ENCODE peak calls at places on chromosomes 3 and 15, in five cellular contexts. One of them, this sample, is unnamed.
A peak's percentile ranks its signal among the peaks of the same experiment; 100 is the strongest.

GRCh38 chr3:188489639-188490405 is 335.9 kb downstream of the LPP start:
- ATAC-seq in effector memory CD8-positive, alpha-beta T cell: no peak
- ATAC-seq in activated CD8-positive, alpha-beta memory T cell treated with anti-CD3 and anti-CD28 coated beads, Interleukin-2, amount 10 ng/mL, durations not matched to agents 7 days and 5 days: no peak
- ATAC-seq in RWPE2: peak; percentile 66
- ATAC-seq in right lobe of liver: no peak
- ATAC-seq in this sample: peak; percentile 41

GRCh38 chr3:58528629-58529028 is 8.4 kb downstream of the ACOX2 start:
- ATAC-seq in RWPE2: peak; percentile 52
- ATAC-seq in effector memory CD8-positive, alpha-beta T cell: no peak
- ATAC-seq in right lobe of liver: peak; percentile 34
- ATAC-seq in activated CD8-positive, alpha-beta memory T cell treated with anti-CD3 and anti-CD28 coated beads, Interleukin-2, amount 10 ng/mL, durations not matched to agents 7 days and 5 days: no peak
- ATAC-seq in this sample: no peak

GRCh38 chr15:70154440-70155347 is 57.0 kb upstream of the TLE3 start:
- ATAC-seq in activated CD8-positive, alpha-beta memory T cell treated with anti-CD3 and anti-CD28 coated beads, Interleukin-2, amount 10 ng/mL, durations not matched to agents 7 days and 5 days: no peak
- ATAC-seq in RWPE2: no peak
- ATAC-seq in right lobe of liver: peak; percentile 52
- ATAC-seq in effector memory CD8-positive, alpha-beta T cell: no peak
- ATAC-seq in this sample: no peak

GRCh38 chr3:55615039-55615693 is 128.1 kb upstream of the WNT5A start:
- ATAC-seq in effector memory CD8-positive, alpha-beta T cell: no peak
- ATAC-seq in right lobe of liver: no peak
- ATAC-seq in RWPE2: no peak
- ATAC-seq in activated CD8-positive, alpha-beta memory T cell treated with anti-CD3 and anti-CD28 coated beads, Interleukin-2, amount 10 ng/mL, durations not matched to agents 7 days and 5 days: no peak
- ATAC-seq in this sample: no peak

GRCh38 chr3:16888785-16889607 is 4.2 kb downstream of the PLCL2 start:
- ATAC-seq in RWPE2: no peak
- ATAC-seq in activated CD8-positive, alpha-beta memory T cell treated with anti-CD3 and anti-CD28 coated beads, Interleukin-2, amount 10 ng/mL, durations not matched to agents 7 days and 5 days: peak; percentile 30
- ATAC-seq in effector memory CD8-positive, alpha-beta T cell: peak; percentile 39
- ATAC-seq in right lobe of liver: no peak
- ATAC-seq in this sample: no peak

GRCh38 chr3:28050120-28050519 is 191.3 kb upstream of the CMC1 start:
- ATAC-seq in RWPE2: no peak
- ATAC-seq in effector memory CD8-positive, alpha-beta T cell: peak; percentile 34
- ATAC-seq in activated CD8-positive, alpha-beta memory T cell treated with anti-CD3 and anti-CD28 coated beads, Interleukin-2, amount 10 ng/mL, durations not matched to agents 7 days and 5 days: peak; percentile 39
- ATAC-seq in right lobe of liver: no peak
- ATAC-seq in this sample: no peak

GRCh38 chr15:68055224-68055705 is 1.1 kb downstream of the PIAS1 start:
- ATAC-seq in RWPE2: peak; percentile 23
- ATAC-seq in activated CD8-positive, alpha-beta memory T cell treated with anti-CD3 and anti-CD28 coated beads, Interleukin-2, amount 10 ng/mL, durations not matched to agents 7 days and 5 days: peak; percentile 24
- ATAC-seq in right lobe of liver: peak; percentile 30
- ATAC-seq in effector memory CD8-positive, alpha-beta T cell: peak; percentile 57
- ATAC-seq in this sample: no peak

GRCh38 chr3:144810150-144810549 is 838.5 kb downstream of the DIPK2A start:
- ATAC-seq in RWPE2: no peak
- ATAC-seq in right lobe of liver: no peak
- ATAC-seq in effector memory CD8-positive, alpha-beta T cell: no peak
- ATAC-seq in activated CD8-positive, alpha-beta memory T cell treated with anti-CD3 and anti-CD28 coated beads, Interleukin-2, amount 10 ng/mL, durations not matched to agents 7 days and 5 days: no peak
- ATAC-seq in this sample: no peak

GRCh38 chr3:177753498-177754155 is 556.3 kb upstream of the TBL1XR1 start:
- ATAC-seq in right lobe of liver: peak; percentile 82
- ATAC-seq in RWPE2: no peak
- ATAC-seq in activated CD8-positive, alpha-beta memory T cell treated with anti-CD3 and anti-CD28 coated beads, Interleukin-2, amount 10 ng/mL, durations not matched to agents 7 days and 5 days: no peak
- ATAC-seq in effector memory CD8-positive, alpha-beta T cell: no peak
- ATAC-seq in this sample: no peak

GRCh38 chr3:54213910-54214309 is 91.6 kb downstream of the CACNA2D3 start:
- ATAC-seq in right lobe of liver: no peak
- ATAC-seq in activated CD8-positive, alpha-beta memory T cell treated with anti-CD3 and anti-CD28 coated beads, Interleukin-2, amount 10 ng/mL, durations not matched to agents 7 days and 5 days: no peak
- ATAC-seq in RWPE2: peak; percentile 88
- ATAC-seq in effector memory CD8-positive, alpha-beta T cell: no peak
- ATAC-seq in this sample: no peak

GRCh38 chr3:120368172-120368571 is 19.0 kb upstream of the LRRC58 start:
- ATAC-seq in effector memory CD8-positive, alpha-beta T cell: no peak
- ATAC-seq in RWPE2: no peak
- ATAC-seq in right lobe of liver: no peak
- ATAC-seq in activated CD8-positive, alpha-beta memory T cell treated with anti-CD3 and anti-CD28 coated beads, Interleukin-2, amount 10 ng/mL, durations not matched to agents 7 days and 5 days: no peak
- ATAC-seq in this sample: no peak

GRCh38 chr3:152202976-152203626 is 65.6 kb upstream of the MBNL1 start:
- ATAC-seq in activated CD8-positive, alpha-beta memory T cell treated with anti-CD3 and anti-CD28 coated beads, Interleukin-2, amount 10 ng/mL, durations not matched to agents 7 days and 5 days: peak; percentile 27
- ATAC-seq in effector memory CD8-positive, alpha-beta T cell: no peak
- ATAC-seq in right lobe of liver: peak; percentile 80
- ATAC-seq in RWPE2: no peak
- ATAC-seq in this sample: no peak

GRCh38 chr3:39446444-39446843 is 21.0 kb upstream of the MOBP start:
- ATAC-seq in effector memory CD8-positive, alpha-beta T cell: no peak
- ATAC-seq in RWPE2: no peak
- ATAC-seq in right lobe of liver: no peak
- ATAC-seq in activated CD8-positive, alpha-beta memory T cell treated with anti-CD3 and anti-CD28 coated beads, Interleukin-2, amount 10 ng/mL, durations not matched to agents 7 days and 5 days: no peak
- ATAC-seq in this sample: no peak

GRCh38 chr3:99720985-99721632 is 82.7 kb downstream of the COL8A1 start:
- ATAC-seq in RWPE2: peak; percentile 71
- ATAC-seq in right lobe of liver: no peak
- ATAC-seq in effector memory CD8-positive, alpha-beta T cell: no peak
- ATAC-seq in activated CD8-positive, alpha-beta memory T cell treated with anti-CD3 and anti-CD28 coated beads, Interleukin-2, amount 10 ng/mL, durations not matched to agents 7 days and 5 days: no peak
- ATAC-seq in this sample: no peak

GRCh38 chr3:128242818-128243601 is 89.7 kb downstream of the EEFSEC start:
- ATAC-seq in right lobe of liver: peak; percentile 27
- ATAC-seq in RWPE2: no peak
- ATAC-seq in activated CD8-positive, alpha-beta memory T cell treated with anti-CD3 and anti-CD28 coated beads, Interleukin-2, amount 10 ng/mL, durations not matched to agents 7 days and 5 days: peak; percentile 75
- ATAC-seq in effector memory CD8-positive, alpha-beta T cell: no peak
- ATAC-seq in this sample: no peak

GRCh38 chr3:194946091-194946490 is 260.4 kb downstream of the FAM43A start:
- ATAC-seq in effector memory CD8-positive, alpha-beta T cell: no peak
- ATAC-seq in right lobe of liver: no peak
- ATAC-seq in activated CD8-positive, alpha-beta memory T cell treated with anti-CD3 and anti-CD28 coated beads, Interleukin-2, amount 10 ng/mL, durations not matched to agents 7 days and 5 days: no peak
- ATAC-seq in RWPE2: no peak
- ATAC-seq in this sample: no peak

GRCh38 chr3:179591313-179591712 is 13.1 kb downstream of the MRPL47 start:
- ATAC-seq in right lobe of liver: no peak
- ATAC-seq in effector memory CD8-positive, alpha-beta T cell: no peak
- ATAC-seq in RWPE2: no peak
- ATAC-seq in activated CD8-positive, alpha-beta memory T cell treated with anti-CD3 and anti-CD28 coated beads, Interleukin-2, amount 10 ng/mL, durations not matched to agents 7 days and 5 days: no peak
- ATAC-seq in this sample: no peak

GRCh38 chr3:46367811-46368210 is 2.9 kb upstream of the CCR5 start:
- ATAC-seq in RWPE2: no peak
- ATAC-seq in activated CD8-positive, alpha-beta memory T cell treated with anti-CD3 and anti-CD28 coated beads, Interleukin-2, amount 10 ng/mL, durations not matched to agents 7 days and 5 days: no peak
- ATAC-seq in right lobe of liver: peak; percentile 42
- ATAC-seq in effector memory CD8-positive, alpha-beta T cell: no peak
- ATAC-seq in this sample: no peak

GRCh38 chr3:190514163-190515153 is 573 bp downstream of the IL1RAP start:
- ATAC-seq in effector memory CD8-positive, alpha-beta T cell: peak; percentile 5
- ATAC-seq in activated CD8-positive, alpha-beta memory T cell treated with anti-CD3 and anti-CD28 coated beads, Interleukin-2, amount 10 ng/mL, durations not matched to agents 7 days and 5 days: no peak
- ATAC-seq in right lobe of liver: peak; percentile 30
- ATAC-seq in RWPE2: peak; percentile 20
- ATAC-seq in this sample: peak; percentile 42

GRCh38 chr3:151539599-151539998 is 78.7 kb upstream of the IGSF10 start:
- ATAC-seq in activated CD8-positive, alpha-beta memory T cell treated with anti-CD3 and anti-CD28 coated beads, Interleukin-2, amount 10 ng/mL, durations not matched to agents 7 days and 5 days: no peak
- ATAC-seq in right lobe of liver: no peak
- ATAC-seq in effector memory CD8-positive, alpha-beta T cell: no peak
- ATAC-seq in RWPE2: no peak
- ATAC-seq in this sample: no peak

This sample was measured in esophagus mucosa.